ENCODE peak calls at places on chromosomes 16 and 17, in eight cellular contexts. X, U, F, N, Q, R, G and Z are unnamed samples.

GRCh38 chr16:9090101-9090959 is 1.1 kb upstream of the HAPSTR1 start:
- DNase-seq in X (peak), U (no peak), F (no peak), N (peak), Q (peak), R (no peak), G (peak), Z (no peak)

GRCh38 chr16:3938843-3939624 is 58.5 kb upstream of the CREBBP start:
- DNase-seq in X (peak), U (peak), F (peak), N (peak), Q (no peak), R (peak), G (peak), Z (peak)

GRCh38 chr16:87723224-87723619 is 42.6 kb downstream of the KLHDC4 start:
- DNase-seq in X (no peak), U (peak), F (peak), N (no peak), Q (no peak), R (peak), G (no peak), Z (peak)

GRCh38 chr17:35460354-35460851 is 11.8 kb upstream of the SLFN13 start:
- DNase-seq in X (peak), U (no peak), F (no peak), N (no peak), Q (peak), R (no peak), G (peak), Z (no peak)

GRCh38 chr17:28426081-28426519 is 20.1 kb upstream of the SLC46A1 start:
- DNase-seq in X (no peak), U (no peak), F (no peak), N (no peak), Q (no peak), R (peak), G (no peak), Z (no peak)

GRCh38 chr16:68070249-68070725 is 14.9 kb upstream of the NFATC3 start:
- DNase-seq in X (no peak), U (no peak), F (no peak), N (no peak), Q (peak), R (no peak), G (no peak), Z (no peak)

GRCh38 chr17:61460796-61461585 is 8.8 kb downstream of the TBX4 start:
- DNase-seq in X (no peak), U (no peak), F (no peak), N (no peak), Q (no peak), R (no peak), G (no peak), Z (peak)

GRCh38 chr17:62111562-62112180 is 46.6 kb upstream of the MED13 start:
- DNase-seq in X (no peak), U (no peak), F (no peak), N (no peak), Q (no peak), R (no peak), G (no peak), Z (peak)

GRCh38 chr17:21235921-21236320 is 17.3 kb downstream of the NATD1 start:
- DNase-seq in X (no peak), U (no peak), F (no peak), N (no peak), Q (no peak), R (no peak), G (no peak), Z (no peak)

GRCh38 chr16:11258553-11259287 is 2.7 kb upstream of the SOCS1 start:
- DNase-seq in X (no peak), U (no peak), F (no peak), N (no peak), Q (peak), R (peak), G (peak), Z (peak)

GRCh38 chr17:81232616-81233241 is 6.1 kb downstream of the TEPSIN start:
- DNase-seq in X (no peak), U (no peak), F (no peak), N (no peak), Q (no peak), R (no peak), G (no peak), Z (no peak)

GRCh38 chr17:33287096-33287495 is 6.0 kb downstream of the ASIC2 start:
- DNase-seq in X (no peak), U (no peak), F (no peak), N (no peak), Q (peak), R (no peak), G (no peak), Z (no peak)

GRCh38 chr17:4940625-4941021 is 555 bp downstream of the RNF167 start:
- DNase-seq in X (no peak), U (no peak), F (no peak), N (no peak), Q (no peak), R (no peak), G (peak), Z (no peak)

GRCh38 chr16:75943705-75944514 is 217.6 kb upstream of the CPHXL start:
- DNase-seq in X (no peak), U (no peak), F (no peak), N (no peak), Q (no peak), R (no peak), G (no peak), Z (no peak)

GRCh38 chr16:88377961-88378360 is 4.8 kb upstream of the ZNF469 start:
- DNase-seq in X (peak), U (no peak), F (no peak), N (no peak), Q (no peak), R (no peak), G (no peak), Z (no peak)

GRCh38 chr16:29820271-29820701 is at the start of gene MVP:
- DNase-seq in X (peak), U (peak), F (no peak), N (no peak), Q (no peak), R (peak), G (no peak), Z (peak)

GRCh38 chr17:81394377-81394747 is 895 bp upstream of the BAHCC1 start:
- DNase-seq in X (no peak), U (no peak), F (no peak), N (no peak), Q (no peak), R (no peak), G (no peak), Z (no peak)

GRCh38 chr16:52316241-52316640 is 230.7 kb downstream of the TOX3 start:
- DNase-seq in X (no peak), U (no peak), F (no peak), N (no peak), Q (no peak), R (no peak), G (no peak), Z (no peak)

GRCh38 chr16:72092832-72093447 is 480 bp downstream of the TXNL4B start:
- DNase-seq in X (no peak), U (peak), F (peak), N (no peak), Q (no peak), R (peak), G (no peak), Z (peak)

GRCh38 chr17:41739661-41740352 is 5.4 kb upstream of the HAP1 start:
- DNase-seq in X (no peak), U (peak), F (no peak), N (no peak), Q (no peak), R (no peak), G (no peak), Z (peak)

GRCh38 chr17:71302721-71303549 is 817.9 kb upstream of the SOX9 start:
- DNase-seq in X (no peak), U (no peak), F (no peak), N (no peak), Q (no peak), R (peak), G (no peak), Z (peak)

GRCh38 chr17:53319947-53320346 is 502.8 kb upstream of the KIF2B start:
- DNase-seq in X (no peak), U (no peak), F (no peak), N (no peak), Q (no peak), R (no peak), G (no peak), Z (no peak)
- TF ChIP-seq CTCF in X (no peak), U (no peak), F (no peak), N (no peak), Q (no peak), R (no peak), G (no peak), Z (no peak)

GRCh38 chr16:81514041-81514559 is 69.5 kb downstream of the CMIP start:
- DNase-seq in X (peak), U (no peak), F (no peak), N (no peak), Q (no peak), R (no peak), G (no peak), Z (no peak)

GRCh38 chr16:81513204-81514040 is 68.8 kb downstream of the CMIP start:
- DNase-seq in X (peak), U (peak), F (peak), N (no peak), Q (peak), R (peak), G (no peak), Z (no peak)

GRCh38 chr16:81510016-81510415 is 65.4 kb downstream of the CMIP start:
- DNase-seq in X (peak), U (no peak), F (no peak), N (no peak), Q (no peak), R (no peak), G (no peak), Z (no peak)

GRCh38 chr16:81509404-81509803 is 64.8 kb downstream of the CMIP start:
- DNase-seq in X (peak), U (no peak), F (no peak), N (no peak), Q (no peak), R (no peak), G (no peak), Z (no peak)

DNA sequence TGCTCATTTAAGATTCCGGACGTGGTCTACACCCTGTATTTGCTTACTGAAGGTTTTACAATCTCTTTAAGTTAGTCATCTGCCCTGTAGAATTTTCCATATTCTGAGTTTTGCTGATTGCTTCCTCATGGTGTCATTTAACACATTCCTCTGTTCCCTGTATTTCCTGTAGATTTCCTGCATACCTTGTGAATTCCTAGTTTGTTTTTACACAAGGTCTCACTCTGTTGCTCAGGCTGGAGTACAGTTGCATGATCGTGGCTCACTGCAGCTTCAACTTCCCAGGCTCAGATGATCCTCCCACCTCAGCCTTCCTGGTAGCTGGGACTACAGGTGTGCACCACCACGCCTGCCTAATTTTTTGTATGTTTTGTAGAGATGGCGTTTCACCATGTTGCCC is 66.8 kb downstream of the CMIP start:
- DNase-seq in X (no peak), U (peak), F (peak), N (no peak), Q (no peak), R (peak), G (no peak), Z (peak)
- TF ChIP-seq CTCF in X (no peak), U (no peak), F (no peak), N (no peak), Q (no peak), R (no peak), G (no peak), Z (no peak)

DNA sequence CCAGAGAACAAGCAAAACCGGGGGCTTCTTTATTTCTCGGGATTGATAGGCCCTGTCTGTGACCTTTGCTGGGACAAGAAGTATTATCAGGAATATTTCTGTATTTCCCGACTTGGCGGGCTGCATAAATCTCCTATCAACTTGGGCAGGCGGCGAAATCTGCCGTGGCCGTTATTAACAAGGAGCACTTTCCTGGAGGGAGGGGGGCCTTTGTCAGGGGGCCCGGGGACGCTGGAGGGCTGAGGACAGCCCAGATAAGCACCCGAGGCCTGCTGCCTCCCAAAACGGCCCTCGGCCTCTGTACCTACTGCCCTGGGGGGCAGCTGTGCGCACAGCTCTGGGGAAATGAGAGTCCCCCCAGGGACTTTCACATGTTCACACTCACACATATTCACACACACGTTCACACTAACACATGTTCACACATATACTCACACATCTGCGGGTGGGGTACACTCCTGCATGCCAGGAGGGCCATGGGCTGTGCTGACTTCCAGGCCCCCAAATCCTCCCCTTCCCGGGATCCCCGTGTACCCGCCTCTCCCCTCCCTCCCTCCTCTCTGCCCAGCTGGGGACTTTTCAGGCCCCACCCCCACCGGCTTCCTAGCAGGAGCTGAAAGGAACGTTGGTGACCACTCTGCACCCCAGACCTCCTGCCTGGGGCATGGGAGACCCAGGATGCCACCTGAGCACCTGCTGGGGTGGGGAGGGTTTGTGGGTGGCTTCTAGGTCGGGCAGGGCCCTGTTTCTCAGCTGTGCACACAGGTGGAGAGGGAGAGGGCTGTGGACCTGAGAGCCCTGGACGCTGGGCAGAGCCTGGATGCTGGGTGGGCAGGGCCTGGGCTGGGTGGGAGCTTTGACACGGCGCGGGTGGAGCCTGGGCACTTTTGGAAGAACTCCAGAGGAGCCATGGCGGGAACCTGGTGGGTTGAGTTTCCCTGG is 24.3 kb upstream of the GSE1 start:
- DNase-seq in X (no peak), U (no peak), F (no peak), N (no peak), Q (no peak), R (no peak), G (no peak), Z (no peak)
- TF ChIP-seq CTCF in X (no peak), U (no peak), F (no peak), N (no peak), Q (no peak), R (no peak), G (no peak), Z (no peak)

DNA sequence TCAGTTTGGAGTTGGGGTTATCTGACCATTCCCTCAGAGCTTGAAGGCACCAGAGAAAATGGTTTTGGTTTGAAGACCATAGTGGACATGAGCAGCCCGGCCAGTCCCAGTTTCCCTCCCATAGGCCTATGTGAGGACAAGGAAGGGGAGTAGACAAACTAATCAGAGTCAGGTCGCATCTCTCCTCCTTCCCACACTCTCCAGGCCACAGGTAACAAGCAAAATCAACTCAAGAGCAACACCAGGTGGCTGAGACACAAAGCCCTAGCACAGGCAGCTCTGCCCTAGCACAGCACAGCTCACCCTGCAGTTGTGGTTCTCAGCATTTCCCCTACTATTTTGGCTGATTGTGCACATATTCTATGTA is 7.2 kb downstream of the SUPT4H1 start:
- DNase-seq in X (no peak), U (no peak), F (no peak), N (no peak), Q (no peak), R (no peak), G (peak), Z (no peak)
- TF ChIP-seq CTCF in X (no peak), U (no peak), F (no peak), N (no peak), Q (no peak), R (no peak), G (peak), Z (no peak)

DNA sequence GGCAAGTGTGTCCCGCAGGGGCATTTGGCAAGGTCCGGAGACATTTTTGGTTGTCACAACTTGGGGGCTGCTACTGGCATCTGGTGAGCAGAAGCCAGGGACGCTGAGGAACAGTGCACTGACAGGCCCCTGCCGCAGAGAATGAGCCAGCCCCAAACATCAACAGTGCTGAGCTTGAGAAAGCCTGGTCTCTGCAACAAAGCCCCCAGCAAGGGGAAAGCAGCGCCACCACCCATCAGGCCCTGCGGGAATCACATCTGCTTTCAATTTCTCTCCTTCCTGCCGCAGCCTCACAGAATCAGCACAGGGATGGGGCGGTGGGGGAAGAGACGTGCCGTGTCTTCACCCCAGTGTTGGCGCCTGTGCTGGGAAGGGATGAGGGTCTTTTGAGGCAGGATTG is 14.8 kb upstream of the PRPSAP1 start:
- DNase-seq in X (no peak), U (no peak), F (no peak), N (no peak), Q (no peak), R (peak), G (no peak), Z (peak)
- TF ChIP-seq CTCF in X (no peak), U (no peak), F (no peak), N (no peak), Q (no peak), R (peak), G (no peak), Z (no peak)

GRCh38 chr16:25575363-25575762 is 116.4 kb upstream of the HS3ST4 start:
- DNase-seq in X (no peak), U (no peak), F (no peak), N (no peak), Q (no peak), R (no peak), G (no peak), Z (no peak)
- TF ChIP-seq CTCF in X (no peak), U (no peak), F (no peak), N (no peak), Q (no peak), R (no peak), G (no peak), Z (no peak)

GRCh38 chr16:50751528-50751927 is 9.6 kb downstream of the CYLD start:
- DNase-seq in X (no peak), U (no peak), F (no peak), N (no peak), Q (no peak), R (no peak), G (no peak), Z (no peak)

GRCh38 chr16:50743575-50744225 is 1.8 kb downstream of the CYLD start:
- DNase-seq in X (no peak), U (no peak), F (no peak), N (no peak), Q (no peak), R (no peak), G (no peak), Z (peak)

GRCh38 chr16:50744911-50745310 is 3.0 kb downstream of the CYLD start:
- DNase-seq in X (no peak), U (no peak), F (no peak), N (no peak), Q (no peak), R (peak), G (no peak), Z (peak)

GRCh38 chr16:50745940-50746339 is 4.1 kb downstream of the CYLD start:
- DNase-seq in X (no peak), U (no peak), F (no peak), N (no peak), Q (peak), R (no peak), G (no peak), Z (no peak)

GRCh38 chr16:50747206-50747956 is 5.5 kb downstream of the CYLD start:
- DNase-seq in X (no peak), U (peak), F (no peak), N (no peak), Q (no peak), R (peak), G (no peak), Z (peak)
- TF ChIP-seq CTCF in X (no peak), U (peak), F (peak), N (no peak), Q (no peak), R (peak), G (peak), Z (peak)

DNA sequence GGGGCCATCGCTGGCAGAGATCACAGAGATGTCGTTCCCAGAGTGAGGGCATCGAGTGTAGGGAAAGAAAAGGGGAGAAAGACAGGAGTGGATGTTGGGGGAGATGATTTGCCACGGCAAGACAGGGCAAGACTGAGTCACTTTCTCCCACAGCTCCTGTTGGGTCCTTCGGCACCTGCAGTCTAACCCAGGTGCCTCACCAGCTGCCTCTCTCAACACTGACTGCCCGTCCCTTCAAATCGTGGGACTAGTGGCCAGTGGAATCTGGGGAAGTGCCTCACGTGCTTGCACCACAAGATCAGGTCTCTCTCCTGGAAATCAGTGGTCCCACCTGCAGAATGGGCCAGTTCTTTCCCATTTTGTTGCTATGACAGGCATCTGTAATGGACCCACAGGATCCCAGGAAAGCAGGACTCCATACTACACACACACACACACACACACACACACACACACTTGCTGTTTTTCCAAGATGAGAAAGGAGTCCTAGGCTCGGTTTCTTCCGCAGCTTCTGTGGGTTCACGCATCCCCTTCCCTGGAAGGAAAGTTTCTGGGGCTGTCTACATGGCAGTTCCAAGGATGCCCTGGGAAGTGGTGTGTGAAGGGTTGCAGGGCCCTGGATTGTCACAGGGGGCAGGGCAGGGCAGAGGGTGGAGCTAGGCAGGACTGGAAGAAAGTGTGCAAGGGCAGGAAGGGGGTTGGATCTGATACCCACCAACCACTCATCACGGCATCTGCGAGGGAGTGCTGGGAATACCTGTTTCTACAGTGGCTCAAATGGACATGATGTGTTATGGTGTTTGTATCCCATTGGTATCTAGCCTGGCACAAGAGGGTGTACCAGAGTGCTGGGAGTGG is 10.2 kb upstream of the CBX8 start:
- DNase-seq in X (no peak), U (no peak), F (no peak), N (no peak), Q (no peak), R (no peak), G (no peak), Z (no peak)
- TF ChIP-seq CTCF in X (no peak), U (no peak), F (no peak), N (no peak), Q (no peak), R (no peak), G (no peak), Z (no peak)